ENCODE peak calls at places on chromosomes 6 and 20, in six cellular contexts. T is CD8-positive, alpha-beta T cell; G is kidney epithelial cell; U is Panc1; C is skeletal muscle cell; A is lung. I is an unnamed sample.

GRCh38 chr6:148495029-148495428 is 152.4 kb downstream of the SASH1 start:
- DNase-seq in T (no peak), G (no peak), U (no peak), C (no peak), A (no peak), I (no peak)

GRCh38 chr6:26743157-26743821 is 83.7 kb upstream of the ZNF322 start:
- DNase-seq in T (no peak), G (no peak), U (peak; percentile 92), C (peak; percentile 20), A (no peak), I (no peak)

GRCh38 chr6:66526061-66526460 is 819.0 kb upstream of the EYS start:
- DNase-seq in T (no peak), G (no peak), U (no peak), C (no peak), A (no peak), I (no peak)

GRCh38 chr6:54865091-54865631 is 18.6 kb downstream of the FAM83B start:
- DNase-seq in T (no peak), G (no peak), U (no peak), C (no peak), A (no peak), I (no peak)

GRCh38 chr6:157193443-157193996 is 129.8 kb downstream of the TMEM242 start:
- DNase-seq in T (no peak), G (no peak), U (no peak), C (no peak), A (no peak), I (no peak)

GRCh38 chr6:127162808-127163207 is 44.3 kb downstream of the RSPO3 start:
- DNase-seq in T (no peak), G (no peak), U (no peak), C (peak; percentile 89), A (no peak), I (no peak)

GRCh38 chr20:59525500-59526241 is 78.7 kb upstream of the PHACTR3 start:
- DNase-seq in T (peak; percentile 20), G (no peak), U (no peak), C (no peak), A (peak; percentile 55), I (no peak)

GRCh38 chr20:20593447-20594170 is 118.8 kb downstream of the RALGAPA2 start:
- DNase-seq in T (no peak), G (no peak), U (peak; percentile 17), C (peak; percentile 18), A (no peak), I (no peak)

GRCh38 chr6:47162231-47162630 is 120.1 kb upstream of the ADGRF1 start:
- DNase-seq in T (no peak), G (no peak), U (no peak), C (no peak), A (no peak), I (no peak)

GRCh38 chr6:28838634-28839442 is 84.9 kb downstream of the TRIM27 start:
- DNase-seq in T (peak; percentile 83), G (peak; percentile 25), U (no peak), C (peak; percentile 27), A (peak; percentile 79), I (peak; percentile 81)

GRCh38 chr6:113361014-113361645 is 496.0 kb upstream of the MARCKS start:
- DNase-seq in T (no peak), G (peak; percentile 78), U (no peak), C (no peak), A (no peak), I (no peak)

GRCh38 chr20:1469925-1470571 is 3.4 kb upstream of the NSFL1C start:
- DNase-seq in T (no peak), G (peak; percentile 99), U (peak; percentile 84), C (peak; percentile 97), A (peak; percentile 83), I (peak; percentile 47)

GRCh38 chr6:13328875-13329183 is 492 bp upstream of the TBC1D7 start:
- DNase-seq in T (no peak), G (no peak), U (no peak), C (no peak), A (no peak), I (no peak)

GRCh38 chr6:142839686-142840040 is 105.3 kb downstream of the HIVEP2 start:
- DNase-seq in T (no peak), G (no peak), U (no peak), C (no peak), A (no peak), I (no peak)

GRCh38 chr6:82045965-82046756 is 201.4 kb downstream of the IBTK start:
- DNase-seq in T (no peak), G (peak; percentile 61), U (no peak), C (peak; percentile 89), A (no peak), I (no peak)

GRCh38 chr20:63652192-63652980 is 838 bp downstream of the STMN3 start:
- DNase-seq in T (peak; percentile 47), G (no peak), U (no peak), C (no peak), A (no peak), I (peak; percentile 45)

GRCh38 chr6:105402090-105402980 is 547 bp downstream of the PREP start:
- DNase-seq in T (peak; percentile 19), G (no peak), U (no peak), C (no peak), A (no peak), I (no peak)

GRCh38 chr20:41145821-41146620 is 8.7 kb downstream of the PLCG1 start:
- DNase-seq in T (no peak), G (no peak), U (no peak), C (no peak), A (peak; percentile 60), I (peak; percentile 45)

GRCh38 chr6:144757730-144758129 is 472.6 kb downstream of the UTRN start:
- DNase-seq in T (no peak), G (no peak), U (no peak), C (no peak), A (no peak), I (no peak)

GRCh38 chr6:15770347-15771143 is 107.7 kb upstream of the DTNBP1 start:
- DNase-seq in T (no peak), G (peak; percentile 21), U (no peak), C (no peak), A (no peak), I (no peak)

DNA sequence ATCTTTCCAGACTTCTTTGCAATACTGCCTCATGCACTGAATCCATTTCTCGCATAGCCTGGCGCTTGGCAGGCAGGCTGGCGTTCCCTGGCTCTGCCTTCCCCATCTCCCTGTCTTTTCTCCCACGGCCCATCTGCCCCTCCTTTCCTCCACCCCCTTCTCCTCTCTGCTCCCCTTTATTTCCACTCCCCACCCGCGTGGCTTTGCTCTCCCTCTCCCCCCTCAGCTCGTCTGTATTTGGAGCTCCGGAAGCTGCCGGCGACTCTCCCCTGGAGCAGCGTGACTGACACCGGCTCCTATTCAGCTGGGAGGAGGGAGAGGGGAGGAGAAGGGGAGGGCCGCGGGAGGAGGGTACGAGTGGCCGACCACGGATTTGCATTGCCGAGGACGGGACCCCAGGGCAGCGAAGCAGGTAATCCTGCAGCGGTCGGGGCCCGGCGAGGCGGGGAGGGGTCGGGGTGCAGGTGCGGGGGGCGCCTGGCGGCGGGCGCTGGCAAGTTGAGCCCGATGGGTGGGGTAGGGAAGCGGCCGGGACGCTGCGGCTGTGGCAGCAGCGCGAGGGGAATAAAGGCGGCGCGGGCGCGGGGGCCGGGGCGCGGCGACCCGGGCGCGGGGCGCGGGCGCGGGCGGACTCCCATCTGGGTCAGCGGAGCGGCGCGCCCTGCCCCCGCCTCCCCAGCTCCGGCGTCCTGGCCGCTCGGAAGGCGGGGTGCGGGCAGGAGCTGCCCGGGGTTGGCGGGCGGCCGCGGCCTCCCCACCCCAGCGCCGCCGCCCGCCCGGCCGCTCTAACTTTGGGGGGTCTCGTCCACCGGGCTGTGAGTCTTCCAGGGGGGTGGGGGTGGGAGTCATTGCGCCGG is at the start of gene CAP2:
- DNase-seq in T (no peak), G (no peak), U (no peak), C (no peak), A (peak; percentile 58), I (peak; percentile 62)
- H3K4me3 ChIP-seq in T (no peak within 1 kb of the TSS), G (peak within 1 kb of the TSS; percentile 91), U (peak within 1 kb of the TSS; percentile 70), C (peak within 1 kb of the TSS; percentile 65), A (peak within 1 kb of the TSS; percentile 54), I (peak within 1 kb of the TSS; percentile 85)

DNA sequence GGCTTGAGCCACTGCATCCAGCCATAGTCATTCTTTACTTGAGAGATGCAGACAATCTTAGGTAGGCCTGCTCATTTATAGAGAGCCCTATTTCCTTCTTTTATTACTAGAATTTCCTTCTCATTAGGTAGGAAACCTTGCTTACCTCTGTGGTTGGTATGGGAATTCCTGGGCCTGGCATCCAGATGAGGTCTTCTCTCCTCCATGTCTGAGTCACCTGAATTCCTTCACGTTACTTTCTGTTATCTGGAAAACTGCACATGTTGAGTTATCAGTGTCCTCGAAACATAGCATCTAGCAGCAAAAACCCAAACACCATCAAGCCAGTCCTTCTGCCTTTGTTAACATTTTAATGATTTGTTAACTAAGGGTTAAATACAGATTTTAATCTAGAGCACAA is 2.2 kb downstream of the ZNFX1 start:
- DNase-seq in T (no peak), G (peak; percentile 72), U (no peak), C (no peak), A (no peak), I (no peak)
- H3K4me3 ChIP-seq in T (no peak overlapping the region), G (no peak overlapping the region), U (no peak overlapping the region), C (no peak overlapping the region), A (no peak overlapping the region), I (no peak overlapping the region)

GRCh38 chr6:116580198-116580597 is 8.9 kb downstream of the RWDD1 start:
- DNase-seq in T (no peak), G (no peak), U (no peak), C (no peak), A (no peak), I (no peak)

GRCh38 chr6:116577486-116577885 is 6.2 kb downstream of the RWDD1 start:
- DNase-seq in T (no peak), G (no peak), U (no peak), C (no peak), A (no peak), I (no peak)

GRCh38 chr6:116575227-116575626 is 3.9 kb downstream of the RWDD1 start:
- DNase-seq in T (no peak), G (no peak), U (no peak), C (no peak), A (no peak), I (no peak)

GRCh38 chr6:116579143-116579542 is 7.8 kb downstream of the RWDD1 start:
- DNase-seq in T (no peak), G (no peak), U (no peak), C (no peak), A (no peak), I (no peak)
- H3K4me3 ChIP-seq in T (no peak overlapping the region), G (no peak overlapping the region), U (no peak overlapping the region), C (no peak overlapping the region), A (no peak overlapping the region), I (no peak overlapping the region)

DNA sequence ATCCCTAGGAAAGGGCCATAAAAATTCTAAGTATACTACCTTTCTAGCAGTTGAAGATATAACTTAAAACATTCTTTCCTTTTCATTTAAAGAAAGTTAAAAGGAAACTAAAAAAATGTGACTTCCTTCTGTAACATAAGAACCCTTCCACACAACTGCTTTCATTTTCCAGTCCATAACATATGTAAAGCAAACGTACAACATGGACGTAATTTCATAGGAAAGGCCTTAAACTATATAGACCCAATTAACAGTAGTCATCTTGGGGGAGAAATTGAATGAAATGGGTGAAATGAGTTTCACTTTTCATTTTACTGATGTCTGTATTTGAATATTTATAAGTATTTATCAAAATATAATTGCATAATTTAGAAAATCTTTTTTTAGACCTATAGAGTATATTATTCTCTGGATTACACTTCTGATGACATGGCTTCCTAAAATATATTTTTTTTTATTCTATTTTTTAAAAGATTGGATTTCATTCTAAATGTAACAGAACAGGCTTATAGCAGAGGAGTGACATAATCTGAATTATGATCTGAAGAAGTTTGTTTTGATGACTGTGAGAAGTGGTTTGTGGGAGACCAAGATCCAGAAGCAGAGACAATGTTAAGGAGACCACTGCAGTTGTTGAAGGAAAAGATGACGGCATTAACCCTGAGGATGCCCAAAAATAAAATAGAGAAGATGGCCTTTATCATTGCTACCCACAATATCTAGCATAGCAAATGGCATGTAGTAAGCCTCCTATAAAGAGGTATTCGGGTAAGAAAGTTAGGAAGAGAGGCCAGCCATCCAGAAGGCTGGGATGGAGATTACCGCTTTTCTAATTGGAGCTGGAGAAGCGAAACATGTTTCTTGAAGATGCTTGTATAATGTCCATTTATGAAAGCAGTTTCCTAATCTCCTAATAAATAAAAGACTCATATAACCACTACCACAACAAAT is 260.4 kb downstream of the PTPRK start:
- DNase-seq in T (no peak), G (no peak), U (no peak), C (no peak), A (no peak), I (no peak)
- H3K4me3 ChIP-seq in T (peak overlapping the region; percentile 42), G (no peak overlapping the region), U (no peak overlapping the region), C (no peak overlapping the region), A (no peak overlapping the region), I (no peak overlapping the region)